ENCODE peak calls at places on chromosomes 13 and 19, in eight cellular contexts. R is colonic mucosa, K is MM.1S, F is psoas muscle, S is keratinocyte, I is HFF-Myc, X is pancreas, C is AG04450. W is an unnamed sample.

GRCh38 chr19:39428309-39429112 is 7.2 kb downstream of the RPS16 start:
- DNase-seq in R (peak; percentile 25), K (no peak), F (peak; percentile 66), S (no peak), I (no peak), X (peak; percentile 66), C (peak; percentile 85), W (no peak)

GRCh38 chr19:41304706-41305483 is 5.1 kb upstream of the CCDC97 start:
- DNase-seq in R (no peak), K (no peak), F (no peak), S (no peak), I (no peak), X (peak; percentile 17), C (no peak), W (no peak)

GRCh38 chr19:3458229-3458555 is 22.1 kb downstream of the SMIM24 start:
- DNase-seq in R (no peak), K (no peak), F (no peak), S (no peak), I (no peak), X (no peak), C (no peak), W (no peak)

GRCh38 chr13:57627663-57628062 is 3.9 kb upstream of the PCDH17 start:
- DNase-seq in R (no peak), K (peak; percentile 21), F (no peak), S (no peak), I (no peak), X (no peak), C (no peak), W (no peak)

GRCh38 chr19:6376512-6377193 is 920 bp upstream of the PSPN start:
- DNase-seq in R (no peak), K (no peak), F (no peak), S (no peak), I (no peak), X (no peak), C (no peak), W (no peak)

GRCh38 chr13:26011208-26011573 is 40.6 kb downstream of the SHISA2 start:
- DNase-seq in R (no peak), K (no peak), F (no peak), S (no peak), I (no peak), X (no peak), C (no peak), W (no peak)

GRCh38 chr19:48815870-48816501 is 5.2 kb upstream of the BCAT2 start:
- DNase-seq in R (no peak), K (peak; percentile 83), F (no peak), S (no peak), I (no peak), X (no peak), C (no peak), W (no peak)

GRCh38 chr13:46486270-46486669 is 66.7 kb upstream of the LRCH1 start:
- DNase-seq in R (no peak), K (no peak), F (no peak), S (no peak), I (no peak), X (no peak), C (no peak), W (no peak)

GRCh38 chr19:38939957-38940356 is 9.2 kb downstream of the MRPS12 start:
- DNase-seq in R (no peak), K (no peak), F (no peak), S (no peak), I (no peak), X (no peak), C (no peak), W (no peak)

GRCh38 chr19:10419646-10420443 is 493 bp upstream of the PDE4A start:
- DNase-seq in R (no peak), K (peak; percentile 93), F (no peak), S (no peak), I (peak; percentile 88), X (no peak), C (no peak), W (no peak)

GRCh38 chr13:30844548-30845296 is 61.3 kb upstream of the MEDAG start:
- DNase-seq in R (no peak), K (no peak), F (no peak), S (no peak), I (no peak), X (no peak), C (no peak), W (no peak)

GRCh38 chr19:1832046-1832663 is 16.1 kb downstream of the REXO1 start:
- DNase-seq in R (no peak), K (no peak), F (no peak), S (no peak), I (no peak), X (no peak), C (no peak), W (no peak)

GRCh38 chr19:48258350-48258749 is 2.6 kb upstream of the CARD8 start:
- DNase-seq in R (no peak), K (no peak), F (no peak), S (no peak), I (no peak), X (no peak), C (no peak), W (peak; percentile 31)

GRCh38 chr13:24763596-24764275 is at the start of gene RNF17:
- DNase-seq in R (no peak), K (no peak), F (no peak), S (no peak), I (no peak), X (no peak), C (no peak), W (no peak)

GRCh38 chr19:45632468-45633196 is 6.6 kb downstream of the EML2 start:
- DNase-seq in R (peak; percentile 80), K (no peak), F (peak; percentile 74), S (peak; percentile 96), I (peak; percentile 82), X (peak; percentile 80), C (peak; percentile 75), W (no peak)

GRCh38 chr13:77028202-77028601 is 1.2 kb upstream of the FBXL3 start:
- DNase-seq in R (no peak), K (no peak), F (no peak), S (no peak), I (no peak), X (no peak), C (no peak), W (no peak)

GRCh38 chr13:111936267-111936925 is 130.6 kb upstream of the SOX1 start:
- DNase-seq in R (no peak), K (no peak), F (no peak), S (no peak), I (no peak), X (no peak), C (no peak), W (no peak)

GRCh38 chr13:42153371-42153770 is 104.9 kb downstream of the DGKH start:
- DNase-seq in R (no peak), K (no peak), F (no peak), S (no peak), I (no peak), X (no peak), C (no peak), W (no peak)

GRCh38 chr13:51643114-51643881 is 59.0 kb downstream of the WDFY2 start:
- DNase-seq in R (no peak), K (no peak), F (no peak), S (peak; percentile 49), I (peak; percentile 83), X (no peak), C (peak; percentile 63), W (no peak)

DNA sequence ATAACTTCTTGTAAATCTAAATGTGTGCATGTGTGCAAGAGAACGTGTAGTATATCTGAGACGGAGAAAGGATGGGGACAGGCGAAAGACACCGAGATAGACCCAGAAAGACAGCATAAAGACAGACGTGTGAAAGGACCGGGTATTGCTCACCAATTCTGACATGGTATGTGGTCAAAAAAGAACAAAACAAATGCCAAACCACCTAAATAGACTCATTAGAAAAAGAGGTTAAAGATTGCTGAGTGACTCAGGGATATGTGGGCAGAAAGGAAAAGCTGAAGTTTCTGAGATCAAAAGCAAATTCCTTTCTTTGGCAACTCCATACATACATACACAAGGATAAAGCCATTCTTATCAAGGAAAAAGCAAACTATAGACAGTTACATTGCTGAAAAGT is 179.7 kb upstream of the TSC22D1 start:
- DNase-seq in R (no peak), K (no peak), F (no peak), S (peak; percentile 30), I (no peak), X (no peak), C (no peak), W (no peak)
- TF ChIP-seq CTCF in R (no peak), K (no peak), F (no peak), S (no peak), I (no peak), X (no peak), C (no peak), W (no peak)

GRCh38 chr13:63120883-63121282 is 1705.2 kb upstream of the PCDH20 start:
- DNase-seq in R (no peak), K (no peak), F (no peak), S (no peak), I (no peak), X (no peak), C (no peak), W (no peak)
- TF ChIP-seq CTCF in R (no peak), K (no peak), F (no peak), S (no peak), I (no peak), X (no peak), C (no peak), W (no peak)

GRCh38 chr13:39810091-39810877 is 154.8 kb downstream of the COG6 start:
- DNase-seq in R (no peak), K (no peak), F (no peak), S (no peak), I (no peak), X (no peak), C (no peak), W (no peak)
- TF ChIP-seq CTCF in R (no peak), K (no peak), F (no peak), S (no peak), I (no peak), X (no peak), C (no peak), W (no peak)

GRCh38 chr13:109616021-109616420 is 170.4 kb downstream of the IRS2 start:
- DNase-seq in R (no peak), K (no peak), F (no peak), S (no peak), I (no peak), X (no peak), C (no peak), W (no peak)

GRCh38 chr13:109627649-109628048 is 158.7 kb downstream of the IRS2 start:
- DNase-seq in R (no peak), K (no peak), F (no peak), S (no peak), I (no peak), X (no peak), C (no peak), W (no peak)

GRCh38 chr13:109626386-109627171 is 159.8 kb downstream of the IRS2 start:
- DNase-seq in R (no peak), K (no peak), F (no peak), S (no peak), I (no peak), X (no peak), C (no peak), W (no peak)

GRCh38 chr13:109625156-109625555 is 161.2 kb downstream of the IRS2 start:
- DNase-seq in R (no peak), K (no peak), F (no peak), S (no peak), I (no peak), X (no peak), C (no peak), W (no peak)

DNA sequence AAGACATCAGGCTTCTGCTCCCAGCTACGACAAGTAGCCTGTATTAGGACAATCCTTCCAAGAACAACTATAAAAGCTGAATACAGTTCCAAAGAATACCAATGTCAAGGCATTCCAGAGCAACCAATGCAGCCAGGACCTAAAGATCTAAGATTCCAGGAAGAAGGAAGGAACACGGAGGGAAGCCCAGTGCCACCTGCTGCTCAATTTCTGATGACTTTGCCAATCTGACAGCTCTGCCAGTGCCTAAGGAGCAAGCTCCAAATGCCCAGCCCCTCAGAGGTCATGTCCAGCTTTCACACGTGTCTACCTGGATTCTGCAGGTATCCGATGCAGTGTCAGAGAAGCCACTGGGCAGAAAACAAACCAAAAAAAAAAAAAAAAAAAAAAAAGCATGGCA is 164.4 kb downstream of the IRS2 start:
- DNase-seq in R (no peak), K (no peak), F (no peak), S (no peak), I (no peak), X (no peak), C (no peak), W (no peak)
- TF ChIP-seq CTCF in R (no peak), K (no peak), F (no peak), S (no peak), I (no peak), X (no peak), C (no peak), W (no peak)